ENCODE peak calls at places on chromosomes 16 and 17, in six cellular contexts. M is Karpas-422, V is tibial nerve, B is GM12865, H is H54, W is LoVo. C is an unnamed sample.

GRCh38 chr16:14125030-14125681 is 54.0 kb downstream of the MRTFB start:
- DNase-seq in M (no peak), V (no peak), B (no peak), H (no peak), W (no peak), C (no peak)

GRCh38 chr17:58387834-58388233 is 29.5 kb downstream of the RNF43 start:
- DNase-seq in M (no peak), V (no peak), B (no peak), H (no peak), W (peak; percentile 91), C (no peak)

GRCh38 chr16:10679921-10680320 is 14.8 kb downstream of the TEKT5 start:
- DNase-seq in M (no peak), V (no peak), B (no peak), H (no peak), W (no peak), C (no peak)

GRCh38 chr16:72241930-72242329 is 70.0 kb upstream of the PMFBP1 start:
- DNase-seq in M (peak; percentile 54), V (no peak), B (peak; percentile 49), H (peak; percentile 17), W (peak; percentile 17), C (peak; percentile 70)

GRCh38 chr16:11669380-11670146 is 1.3 kb downstream of the SNN start:
- DNase-seq in M (peak; percentile 67), V (peak; percentile 51), B (peak; percentile 72), H (no peak), W (no peak), C (peak; percentile 70)

GRCh38 chr16:4450921-4451619 is 23.4 kb downstream of the NMRAL1 start:
- DNase-seq in M (no peak), V (no peak), B (no peak), H (no peak), W (no peak), C (no peak)

GRCh38 chr16:55009581-55009980 is 78.9 kb downstream of the IRX5 start:
- DNase-seq in M (no peak), V (no peak), B (no peak), H (no peak), W (no peak), C (no peak)

GRCh38 chr16:81560979-81561657 is 116.5 kb downstream of the CMIP start:
- DNase-seq in M (no peak), V (no peak), B (no peak), H (peak; percentile 37), W (no peak), C (no peak)

GRCh38 chr16:24508614-24509013 is 30.8 kb upstream of the RBBP6 start:
- DNase-seq in M (no peak), V (no peak), B (no peak), H (peak; percentile 44), W (no peak), C (no peak)

GRCh38 chr17:181213-182163 is at the start of gene DOC2B:
- DNase-seq in M (no peak), V (no peak), B (no peak), H (no peak), W (peak; percentile 32), C (peak; percentile 85)

GRCh38 chr16:66081967-66082366 is 284.5 kb upstream of the CDH5 start:
- DNase-seq in M (no peak), V (no peak), B (no peak), H (no peak), W (peak; percentile 46), C (peak; percentile 75)

GRCh38 chr17:80804466-80804865 is 187.2 kb upstream of the CHMP6 start:
- DNase-seq in M (no peak), V (no peak), B (no peak), H (no peak), W (no peak), C (peak; percentile 51)

C was measured in endodermal cell.